ENCODE peak calls at places on chromosome 14, in nine cellular contexts. C, D, H, P, L, Z, G, J and U are unnamed samples.

GRCh38 chr14:22560638-22561365 is 28.2 kb downstream of the DAD1 start:
- DNase-seq in C (peak; percentile 85), D (peak; percentile 85), H (no peak), P (no peak), L (peak; percentile 46), Z (no peak), G (no peak), J (no peak), U (no peak)

GRCh38 chr14:69658664-69659261 is 47.4 kb downstream of the SUSD6 start:
- DNase-seq in C (peak; percentile 64), D (no peak), H (no peak), P (no peak), L (peak; percentile 57), Z (no peak), G (no peak), J (no peak), U (no peak)

GRCh38 chr14:24054646-24055045 is 2.8 kb downstream of the CARMIL3 start:
- DNase-seq in C (no peak), D (no peak), H (no peak), P (no peak), L (no peak), Z (no peak), G (no peak), J (no peak), U (no peak)

GRCh38 chr14:93120522-93120921 is 4.8 kb upstream of the ITPK1 start:
- DNase-seq in C (no peak), D (no peak), H (no peak), P (no peak), L (no peak), Z (no peak), G (no peak), J (no peak), U (no peak)

GRCh38 chr14:61503167-61503801 is 181.9 kb downstream of the PRKCH start:
- DNase-seq in C (no peak), D (no peak), H (no peak), P (no peak), L (no peak), Z (no peak), G (peak; percentile 93), J (no peak), U (no peak)

GRCh38 chr14:20657216-20658211 is 16.0 kb upstream of the OR6S1 start:
- DNase-seq in C (peak; percentile 56), D (no peak), H (no peak), P (no peak), L (peak; percentile 48), Z (no peak), G (no peak), J (no peak), U (peak; percentile 83)

GRCh38 chr14:68250950-68251765 is 431.6 kb downstream of the RAD51B start:
- DNase-seq in C (no peak), D (no peak), H (no peak), P (no peak), L (no peak), Z (no peak), G (peak; percentile 4), J (no peak), U (no peak)

GRCh38 chr14:55938249-55938791 is 179.9 kb upstream of the PELI2 start:
- DNase-seq in C (no peak), D (peak; percentile 58), H (peak; percentile 82), P (no peak), L (no peak), Z (peak; percentile 11), G (peak; percentile 24), J (no peak), U (peak; percentile 57)

GRCh38 chr14:31228533-31228932 is 20.9 kb upstream of the HECTD1 start:
- DNase-seq in C (no peak), D (no peak), H (no peak), P (no peak), L (no peak), Z (no peak), G (no peak), J (no peak), U (no peak)

GRCh38 chr14:53780156-53780555 is 176.5 kb downstream of the BMP4 start:
- DNase-seq in C (no peak), D (no peak), H (no peak), P (no peak), L (no peak), Z (no peak), G (no peak), J (no peak), U (no peak)

GRCh38 chr14:70254476-70254961 is 65.8 kb upstream of the SLC8A3 start:
- DNase-seq in C (peak; percentile 43), D (peak; percentile 86), H (no peak), P (no peak), L (peak; percentile 25), Z (peak; percentile 80), G (peak; percentile 30), J (no peak), U (no peak)

GRCh38 chr14:63006515-63006914 is 38.7 kb downstream of the KCNH5 start:
- DNase-seq in C (no peak), D (no peak), H (no peak), P (no peak), L (no peak), Z (no peak), G (no peak), J (no peak), U (no peak)

GRCh38 chr14:99604766-99605298 is 825 bp upstream of the CCDC85C start:
- DNase-seq in C (no peak), D (no peak), H (no peak), P (no peak), L (peak; percentile 22), Z (peak; percentile 33), G (peak; percentile 52), J (peak; percentile 48), U (no peak)
- TF ChIP-seq POLR2A in C (peak; percentile 7), D (no peak), H (no peak), P (no peak), L (peak; percentile 46), Z (peak; percentile 9), G (peak; percentile 8), J (no peak), U (no peak)

GRCh38 chr14:91870001-91870400 is 2.7 kb upstream of the TC2N start:
- DNase-seq in C (peak; percentile 5), D (no peak), H (no peak), P (no peak), L (no peak), Z (peak; percentile 32), G (no peak), J (no peak), U (no peak)

GRCh38 chr14:91870890-91871289 is 3.6 kb upstream of the TC2N start:
- DNase-seq in C (no peak), D (no peak), H (no peak), P (no peak), L (no peak), Z (no peak), G (no peak), J (no peak), U (no peak)

GRCh38 chr14:91872011-91872476 is 4.7 kb upstream of the TC2N start:
- DNase-seq in C (peak; percentile 8), D (peak; percentile 75), H (no peak), P (peak; percentile 29), L (no peak), Z (no peak), G (peak; percentile 19), J (no peak), U (no peak)

GRCh38 chr14:91873476-91874265 is 6.3 kb upstream of the TC2N start:
- DNase-seq in C (no peak), D (peak; percentile 59), H (no peak), P (peak; percentile 37), L (no peak), Z (peak; percentile 59), G (no peak), J (peak; percentile 46), U (no peak)

GRCh38 chr14:91872517-91873470 is 5.5 kb upstream of the TC2N start:
- DNase-seq in C (no peak), D (peak; percentile 94), H (peak; percentile 87), P (no peak), L (no peak), Z (peak; percentile 90), G (peak; percentile 84), J (no peak), U (no peak)
- TF ChIP-seq POLR2AphosphoS5 in C (no peak), D (peak; percentile 61), H (peak; percentile 61), P (no peak), L (no peak), Z (peak; percentile 69), G (no peak), J (no peak), U (peak; percentile 70)

DNA sequence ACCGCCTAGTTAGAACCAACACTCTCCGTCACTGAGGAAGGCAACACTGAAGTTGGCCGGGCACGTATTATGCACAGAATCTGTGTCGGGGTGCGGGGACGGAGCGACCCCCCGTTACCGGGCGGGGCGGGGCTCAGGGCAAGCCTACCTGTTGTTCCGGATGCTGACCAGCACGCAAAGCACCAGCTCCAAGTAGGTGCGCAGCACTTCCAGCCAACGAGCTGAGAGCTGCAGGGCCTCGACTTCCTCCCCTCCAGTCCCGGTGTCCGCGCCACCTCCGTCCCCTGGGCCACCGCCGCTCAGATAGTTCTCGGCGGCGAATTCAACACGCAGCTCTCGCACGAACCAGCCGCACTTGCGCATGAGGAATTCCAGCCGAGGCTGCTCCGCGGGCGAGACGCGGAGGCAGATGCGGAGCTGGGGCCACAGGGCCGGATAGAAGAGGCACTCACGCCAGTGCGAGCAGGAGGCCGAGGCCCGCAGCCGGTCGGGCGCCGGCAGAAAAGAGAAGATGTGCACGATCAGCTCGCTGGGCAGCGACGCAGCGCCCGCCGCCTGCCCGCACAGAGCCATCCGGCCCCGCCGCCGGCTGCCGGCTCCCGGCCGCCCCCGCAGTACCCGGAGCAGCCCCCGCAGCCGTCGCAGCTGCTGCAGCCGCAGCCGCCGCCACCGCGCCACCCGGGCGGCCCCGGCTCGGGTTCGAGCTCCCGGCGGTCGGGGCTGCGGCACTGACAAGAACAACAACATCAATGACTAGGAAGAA is 636 bp downstream of the FBXO33 start:
- DNase-seq in C (peak; percentile 51), D (peak; percentile 58), H (peak; percentile 76), P (peak; percentile 25), L (peak; percentile 8), Z (peak; percentile 57), G (peak; percentile 50), J (peak; percentile 25), U (no peak)
- TF ChIP-seq POLR2A in C (no peak), D (no peak), H (no peak), P (no peak), L (no peak), Z (peak; percentile 37), G (no peak), J (peak; percentile 75), U (no peak)

GRCh38 chr14:103156733-103157411 is 33.6 kb downstream of the TNFAIP2 start:
- DNase-seq in C (no peak), D (no peak), H (no peak), P (no peak), L (no peak), Z (no peak), G (no peak), J (no peak), U (no peak)

GRCh38 chr14:103161054-103161397 is 37.8 kb downstream of the TNFAIP2 start:
- DNase-seq in C (no peak), D (no peak), H (no peak), P (no peak), L (no peak), Z (no peak), G (no peak), J (no peak), U (no peak)

GRCh38 chr14:103160321-103161053 is 37.2 kb downstream of the TNFAIP2 start:
- DNase-seq in C (no peak), D (no peak), H (no peak), P (no peak), L (no peak), Z (no peak), G (no peak), J (no peak), U (no peak)

GRCh38 chr14:103157969-103158368 is 34.7 kb downstream of the TNFAIP2 start:
- DNase-seq in C (no peak), D (no peak), H (no peak), P (no peak), L (no peak), Z (no peak), G (no peak), J (no peak), U (no peak)

GRCh38 chr14:103158688-103159087 is 35.4 kb downstream of the TNFAIP2 start:
- DNase-seq in C (no peak), D (no peak), H (no peak), P (no peak), L (no peak), Z (no peak), G (no peak), J (no peak), U (no peak)
- TF ChIP-seq POLR2AphosphoS5 in C (no peak), D (no peak), H (no peak), P (no peak), L (no peak), Z (no peak), G (no peak), J (no peak), U (no peak)